ENCODE peak calls at places on chromosome 13, in nine cellular contexts. D is ELR; L is fibroblast of the aortic adventitia; Y is HFFc6; V is thoracic aorta; A is NCI-H774; W is esophagus squamous epithelium; G is stimulated activated CD8-positive, alpha-beta memory T cell treated with anti-CD3 and anti-CD28 coated beads, Interleukin-12 subunit alpha, Interleukin-12 subunit beta, amount 100 ng/mL, for 1 hour; M is endothelial cell. C is an unnamed sample.

GRCh38 chr13:30373727-30374126 is 48.6 kb upstream of the UBE2L5 start:
- DNase-seq in Y (no peak), D (no peak), A (no peak), L (no peak), M (no peak), V (no peak), W (peak), G (no peak), C (no peak)

GRCh38 chr13:30049692-30050091 is 199.3 kb upstream of the UBL3 start:
- DNase-seq in L (no peak), W (no peak), G (no peak), M (no peak), V (no peak), D (peak), Y (peak), A (no peak), C (no peak)

GRCh38 chr13:28751210-28751935 is 32.6 kb upstream of the SLC46A3 start:
- DNase-seq in V (no peak), G (no peak), W (no peak), M (no peak), D (no peak), A (no peak), Y (no peak), L (peak), C (no peak)

GRCh38 chr13:60028021-60028420 is 135.7 kb downstream of the DIAPH3 start:
- DNase-seq in D (no peak), G (no peak), A (no peak), V (no peak), L (no peak), M (no peak), W (no peak), Y (no peak), C (no peak)

GRCh38 chr13:27792393-27793218 is at the start of gene GSX1:
- DNase-seq in G (no peak), D (peak), V (no peak), L (peak), W (no peak), Y (peak), M (peak), A (no peak), C (no peak)

GRCh38 chr13:104984296-104984818 is 1551.1 kb downstream of the EFNB2 start:
- DNase-seq in A (no peak), D (peak), G (peak), W (no peak), M (no peak), Y (no peak), V (no peak), L (peak), C (peak)

GRCh38 chr13:100392709-100393630 is 195.6 kb downstream of the GGACT start:
- DNase-seq in A (no peak), Y (peak), W (peak), G (peak), V (peak), L (peak), D (peak), M (no peak), C (peak)

GRCh38 chr13:85638265-85638664 is 161.0 kb downstream of the SLITRK6 start:
- DNase-seq in V (no peak), D (no peak), M (no peak), G (no peak), Y (no peak), L (no peak), A (no peak), W (no peak), C (no peak)

GRCh38 chr13:21738636-21739035 is 67.8 kb downstream of the FGF9 start:
- DNase-seq in D (no peak), M (no peak), W (no peak), A (no peak), L (no peak), Y (no peak), V (no peak), G (no peak), C (no peak)

GRCh38 chr13:50225188-50226155 is 210.2 kb downstream of the KCNRG start:
- DNase-seq in G (no peak), A (no peak), W (no peak), Y (no peak), M (no peak), D (no peak), V (no peak), L (no peak), C (no peak)

GRCh38 chr13:31129419-31129818 is 32.3 kb downstream of the HSPH1 start:
- DNase-seq in L (no peak), D (no peak), W (no peak), Y (no peak), V (no peak), M (no peak), G (no peak), A (no peak), C (no peak)

GRCh38 chr13:36029171-36029570 is 102.0 kb downstream of the DCLK1 start:
- DNase-seq in V (no peak), G (no peak), D (peak), L (peak), M (no peak), W (no peak), A (no peak), Y (no peak), C (no peak)

GRCh38 chr13:80419416-80419815 is 78.5 kb upstream of the SPRY2 start:
- DNase-seq in Y (no peak), D (no peak), L (no peak), V (no peak), M (no peak), G (no peak), A (no peak), W (no peak), C (no peak)

GRCh38 chr13:107969551-107969950 is 245.8 kb downstream of the LIG4 start:
- DNase-seq in L (no peak), M (no peak), A (no peak), G (no peak), W (no peak), Y (no peak), V (no peak), D (no peak), C (no peak)

GRCh38 chr13:71866173-71867091 is 572 bp downstream of the DACH1 start:
- DNase-seq in G (no peak), V (no peak), D (peak), Y (no peak), A (no peak), W (no peak), L (no peak), M (peak), C (no peak)

GRCh38 chr13:83378901-83379300 is 503.4 kb downstream of the SLITRK1 start:
- DNase-seq in V (no peak), M (no peak), A (no peak), L (no peak), Y (no peak), D (peak), G (no peak), W (no peak), C (no peak)

GRCh38 chr13:73672492-73672891 is 461.7 kb downstream of the KLF12 start:
- DNase-seq in A (no peak), V (no peak), G (no peak), Y (no peak), L (peak), D (no peak), W (no peak), M (no peak), C (no peak)

GRCh38 chr13:94712287-94712811 is at the start of gene SOX21:
- DNase-seq in Y (no peak), D (peak), W (no peak), L (no peak), V (no peak), A (peak), G (no peak), M (no peak), C (no peak)

GRCh38 chr13:49779721-49780120 is 12.8 kb downstream of the KPNA3 start:
- DNase-seq in L (no peak), Y (no peak), W (no peak), G (no peak), A (no peak), M (no peak), D (no peak), V (no peak), C (no peak)

GRCh38 chr13:97289514-97290298 is 67.6 kb downstream of the MBNL2 start:
- DNase-seq in L (no peak), W (no peak), A (no peak), V (no peak), M (no peak), Y (no peak), G (no peak), D (no peak), C (no peak)

GRCh38 chr13:97141564-97142005 is 80.5 kb upstream of the MBNL2 start:
- DNase-seq in W (peak), M (peak), V (no peak), G (no peak), A (peak), D (peak), L (peak), Y (peak), C (peak)

GRCh38 chr13:28297341-28297740 is 159.0 kb downstream of the PAN3 start:
- DNase-seq in G (no peak), Y (no peak), A (no peak), L (no peak), M (peak), V (no peak), W (no peak), D (no peak), C (no peak)

GRCh38 chr13:100203696-100204367 is 114.9 kb downstream of the PCCA start:
- DNase-seq in M (no peak), V (no peak), G (no peak), W (no peak), D (peak), Y (peak), L (peak), A (no peak), C (no peak)

GRCh38 chr13:112648966-112649690 is 40.7 kb upstream of the ATP11A start:
- DNase-seq in A (no peak), M (no peak), W (no peak), D (no peak), G (no peak), L (no peak), Y (no peak), V (no peak), C (no peak)

GRCh38 chr13:23763328-23763727 is 125.9 kb downstream of the MIPEP start:
- DNase-seq in M (no peak), A (no peak), W (no peak), G (no peak), V (no peak), Y (no peak), D (no peak), L (no peak), C (no peak)

GRCh38 chr13:102667911-102668310 is 26.9 kb downstream of the METTL21C start:
- DNase-seq in L (no peak), M (no peak), V (no peak), W (no peak), A (no peak), Y (no peak), D (no peak), G (no peak), C (no peak)

GRCh38 chr13:57627663-57628062 is 3.9 kb upstream of the PCDH17 start:
- DNase-seq in Y (peak), L (peak), A (no peak), M (no peak), W (no peak), G (no peak), V (no peak), D (peak), C (no peak)

GRCh38 chr13:76845367-76845766 is 40.8 kb downstream of the KCTD12 start:
- DNase-seq in D (no peak), Y (no peak), G (no peak), W (no peak), M (no peak), V (no peak), A (no peak), L (no peak), C (no peak)

GRCh38 chr13:23735329-23735728 is 153.9 kb downstream of the MIPEP start:
- DNase-seq in L (no peak), D (no peak), A (no peak), W (no peak), V (no peak), Y (no peak), M (no peak), G (no peak), C (no peak)

GRCh38 chr13:19596960-19597361 is 35.6 kb upstream of the TPTE2 start:
- DNase-seq in A (no peak), L (peak), Y (peak), M (no peak), G (no peak), W (no peak), V (no peak), D (peak), C (no peak)

GRCh38 chr13:51221674-51222509 is at the start of gene FAM124A:
- DNase-seq in M (peak), L (no peak), D (peak), W (no peak), G (no peak), Y (no peak), V (no peak), A (no peak), C (no peak)

GRCh38 chr13:49653478-49653877 is 25.2 kb downstream of the ARL11 start:
- DNase-seq in D (no peak), A (no peak), V (no peak), Y (no peak), W (no peak), L (no peak), M (no peak), G (no peak), C (no peak)

GRCh38 chr13:20991741-20992520 is 69.5 kb downstream of the LATS2 start:
- DNase-seq in G (no peak), W (no peak), A (no peak), M (no peak), Y (no peak), L (no peak), D (no peak), V (no peak), C (no peak)

GRCh38 chr13:67231481-67231940 is 1.4 kb upstream of the PCDH9 start:
- DNase-seq in L (peak), W (no peak), D (peak), M (no peak), G (no peak), A (peak), V (no peak), Y (no peak), C (no peak)

GRCh38 chr13:20465218-20465879 is 60.3 kb downstream of the CRYL1 start:
- DNase-seq in D (no peak), V (no peak), Y (no peak), M (no peak), A (no peak), W (no peak), L (peak), G (no peak), C (no peak)

GRCh38 chr13:100514788-100515409 is 73.7 kb downstream of the GGACT start:
- DNase-seq in D (peak), G (peak), W (no peak), M (peak), L (peak), A (peak), Y (peak), V (no peak), C (no peak)

GRCh38 chr13:72205773-72206172 is 338.8 kb upstream of the DACH1 start:
- DNase-seq in D (peak), A (no peak), W (no peak), G (no peak), Y (no peak), L (no peak), M (no peak), V (no peak), C (no peak)

GRCh38 chr13:44040070-44040753 is 160.5 kb downstream of the LACC1 start:
- DNase-seq in G (no peak), D (peak), V (no peak), L (peak), M (no peak), A (no peak), W (no peak), Y (no peak), C (no peak)

GRCh38 chr13:55439450-55439849 is 1701.3 kb upstream of the PRR20A start:
- DNase-seq in W (no peak), D (no peak), V (no peak), L (no peak), A (no peak), M (no peak), Y (no peak), G (no peak), C (no peak)